ENCODE peak calls at places on chromosomes 3 and 15, in nine cellular contexts. R, J, X, B, N, G, E, A and O are unnamed samples.

GRCh38 chr15:86316699-86317378 is 237.2 kb downstream of the AGBL1 start:
- DNase-seq in X (no peak), G (no peak), A (no peak), J (no peak), B (no peak), E (no peak), N (no peak), R (no peak), O (peak)

GRCh38 chr3:181755959-181756358 is 44.2 kb downstream of the SOX2 start:
- DNase-seq in E (no peak), R (no peak), N (no peak), J (peak), G (peak), X (no peak), B (no peak), A (peak), O (peak)

GRCh38 chr3:138829097-138829496 is 5.6 kb downstream of the PIK3CB start:
- DNase-seq in E (no peak), N (no peak), X (no peak), R (no peak), A (no peak), J (no peak), G (no peak), B (no peak), O (no peak)

GRCh38 chr3:189961525-189962161 is 159.1 kb downstream of the P3H2 start:
- DNase-seq in X (peak), A (peak), B (peak), N (peak), J (peak), R (peak), G (peak), E (peak), O (peak)

GRCh38 chr15:94441782-94442181 is 210.4 kb downstream of the MCTP2 start:
- DNase-seq in X (no peak), B (no peak), N (no peak), E (no peak), J (no peak), A (no peak), G (no peak), R (no peak), O (no peak)

GRCh38 chr15:22265056-22265945 is 185.0 kb downstream of the OR4M2 start:
- DNase-seq in J (no peak), R (no peak), N (no peak), B (no peak), E (no peak), G (no peak), X (no peak), A (no peak), O (no peak)

GRCh38 chr15:73320619-73321180 is 48.1 kb downstream of the HCN4 start:
- DNase-seq in R (no peak), J (no peak), N (no peak), X (no peak), A (no peak), E (no peak), G (no peak), B (no peak), O (no peak)

GRCh38 chr3:176074096-176074495 is 1123.2 kb downstream of the TBL1XR1 start:
- DNase-seq in E (no peak), X (no peak), A (no peak), N (no peak), R (no peak), J (no peak), B (no peak), G (no peak), O (no peak)

GRCh38 chr15:41806291-41807181 is 21.4 kb upstream of the JMJD7 start:
- DNase-seq in X (no peak), A (no peak), J (peak), G (no peak), B (no peak), E (no peak), R (peak), N (peak), O (no peak)